ENCODE peak calls at places on chromosomes 2 and 18, in six cellular contexts. W, J, L, K, F and Q are unnamed samples.

GRCh38 chr18:62637403-62637802 is 77.9 kb upstream of the PHLPP1 start:
- DNase-seq in W (no peak), J (no peak), L (no peak), F (no peak), K (peak; percentile 12), Q (no peak)

GRCh38 chr2:231386446-231386845 is 9.1 kb upstream of the B3GNT7 start:
- DNase-seq in L (no peak), J (no peak), K (no peak), W (no peak), F (no peak), Q (no peak)

GRCh38 chr2:44751754-44752479 is 189.6 kb upstream of the SIX3 start:
- DNase-seq in L (no peak), F (no peak), W (no peak), J (no peak), K (peak; percentile 8), Q (no peak)

GRCh38 chr2:133231264-133231663 is 337.0 kb downstream of the NCKAP5 start:
- DNase-seq in L (no peak), W (no peak), J (no peak), F (no peak), K (no peak), Q (no peak)

GRCh38 chr18:741931-742512 is 29.6 kb upstream of the ENOSF1 start:
- DNase-seq in F (no peak), J (no peak), K (peak; percentile 53), W (peak; percentile 5), L (no peak), Q (no peak)

GRCh38 chr18:24300703-24301102 is 96.9 kb downstream of the OSBPL1A start:
- DNase-seq in L (no peak), K (no peak), F (no peak), J (no peak), W (no peak), Q (no peak)

GRCh38 chr2:151156943-151157705 is 104.5 kb downstream of the RBM43 start:
- DNase-seq in F (no peak), L (no peak), W (no peak), K (no peak), J (no peak), Q (no peak)

GRCh38 chr2:162063281-162063680 is 10.7 kb downstream of the DPP4 start:
- DNase-seq in K (no peak), W (no peak), F (no peak), J (no peak), L (no peak), Q (no peak)